ENCODE peak calls at places on chromosome 12, in nine cellular contexts. S is A549; W is transverse colon; T is colonic mucosa; X is thoracic aorta; J is PC-3; Z is CD4-positive, alpha-beta memory T cell; K is tibial nerve; P is fibroblast of lung. C is an unnamed sample.

GRCh38 chr12:85279449-85280137 is 427 bp upstream of the ALX1 start:
- DNase-seq in S (no peak), W (no peak), T (no peak), X (no peak), J (no peak), Z (no peak), K (no peak), P (peak; percentile 1), C (no peak)

GRCh38 chr12:65323025-65323424 is 44.5 kb downstream of the MSRB3 start:
- DNase-seq in S (no peak), W (no peak), T (no peak), X (no peak), J (no peak), Z (no peak), K (no peak), P (no peak), C (no peak)

GRCh38 chr12:101967506-101967905 is 90.1 kb downstream of the DRAM1 start:
- DNase-seq in S (no peak), W (no peak), T (no peak), X (no peak), J (no peak), Z (peak; percentile 32), K (no peak), P (no peak), C (no peak)

GRCh38 chr12:56634242-56634836 is 4.2 kb upstream of the BAZ2A start:
- DNase-seq in S (peak; percentile 59), W (peak; percentile 77), T (peak; percentile 79), X (no peak), J (peak; percentile 65), Z (peak; percentile 28), K (no peak), P (no peak), C (peak; percentile 14)

GRCh38 chr12:1927751-1928351 is 9.4 kb upstream of the CACNA2D4 start:
- DNase-seq in S (no peak), W (no peak), T (peak; percentile 15), X (no peak), J (no peak), Z (no peak), K (no peak), P (no peak), C (no peak)

GRCh38 chr12:120844297-120844696 is 59.9 kb downstream of the SPPL3 start:
- DNase-seq in S (no peak), W (no peak), T (no peak), X (no peak), J (no peak), Z (no peak), K (no peak), P (no peak), C (no peak)

GRCh38 chr12:68675098-68675842 is 11.5 kb upstream of the NUP107 start:
- DNase-seq in S (no peak), W (peak; percentile 64), T (peak; percentile 35), X (no peak), J (no peak), Z (peak; percentile 66), K (no peak), P (peak; percentile 29), C (peak; percentile 25)

GRCh38 chr12:94457331-94457730 is 2.3 kb downstream of the CEP83 start:
- DNase-seq in S (no peak), W (no peak), T (no peak), X (no peak), J (no peak), Z (no peak), K (no peak), P (no peak), C (no peak)

GRCh38 chr12:65902504-65902903 is 78.2 kb downstream of the HMGA2 start:
- DNase-seq in S (no peak), W (no peak), T (no peak), X (no peak), J (no peak), Z (no peak), K (no peak), P (peak; percentile 77), C (no peak)

GRCh38 chr12:42070056-42070455 is 74.6 kb downstream of the GXYLT1 start:
- DNase-seq in S (no peak), W (no peak), T (no peak), X (no peak), J (no peak), Z (no peak), K (no peak), P (peak; percentile 36), C (no peak)

GRCh38 chr12:113068312-113068935 is 11.9 kb downstream of the DTX1 start:
- DNase-seq in S (no peak), W (no peak), T (no peak), X (no peak), J (no peak), Z (no peak), K (no peak), P (no peak), C (no peak)

GRCh38 chr12:131089526-131090253 is 136.0 kb downstream of the ADGRD1 start:
- DNase-seq in S (no peak), W (no peak), T (no peak), X (no peak), J (no peak), Z (no peak), K (peak; percentile 11), P (no peak), C (no peak)

GRCh38 chr12:67981236-67982164 is 7.7 kb upstream of the IFNG-AS1 start:
- DNase-seq in S (peak; percentile 7), W (no peak), T (no peak), X (no peak), J (peak; percentile 87), Z (no peak), K (no peak), P (peak; percentile 96), C (no peak)

GRCh38 chr12:62736596-62736995 is 198.4 kb downstream of the PPM1H start:
- DNase-seq in S (no peak), W (no peak), T (no peak), X (no peak), J (peak; percentile 49), Z (no peak), K (no peak), P (no peak), C (no peak)

GRCh38 chr12:62903151-62903550 is 31.8 kb downstream of the PPM1H start:
- DNase-seq in S (no peak), W (no peak), T (no peak), X (no peak), J (no peak), Z (no peak), K (no peak), P (no peak), C (no peak)

GRCh38 chr12:126347421-126347820 is 1282.2 kb downstream of the AACS start:
- DNase-seq in S (no peak), W (no peak), T (no peak), X (no peak), J (no peak), Z (no peak), K (no peak), P (no peak), C (no peak)

GRCh38 chr12:107014050-107014449 is 27.1 kb upstream of the MTERF2 start:
- DNase-seq in S (peak; percentile 15), W (peak; percentile 34), T (peak; percentile 62), X (no peak), J (peak; percentile 92), Z (peak; percentile 19), K (no peak), P (no peak), C (peak; percentile 21)

GRCh38 chr12:28909291-28909690 is 239.8 kb upstream of the FAR2 start:
- DNase-seq in S (no peak), W (no peak), T (no peak), X (no peak), J (peak; percentile 95), Z (no peak), K (no peak), P (peak; percentile 60), C (no peak)

GRCh38 chr12:63132201-63132600 is 18.8 kb downstream of the AVPR1A start:
- DNase-seq in S (no peak), W (no peak), T (no peak), X (no peak), J (no peak), Z (no peak), K (no peak), P (no peak), C (no peak)

GRCh38 chr12:107844312-107844921 is 69.9 kb downstream of the ASCL4 start:
- DNase-seq in S (no peak), W (no peak), T (no peak), X (no peak), J (no peak), Z (no peak), K (no peak), P (peak; percentile 7), C (no peak)

GRCh38 chr12:9702239-9702638 is 30.7 kb downstream of the CLECL1 start:
- DNase-seq in S (no peak), W (peak; percentile 26), T (no peak), X (no peak), J (no peak), Z (peak; percentile 66), K (no peak), P (no peak), C (no peak)

GRCh38 chr12:62722971-62723680 is 211.8 kb downstream of the PPM1H start:
- DNase-seq in S (no peak), W (no peak), T (no peak), X (no peak), J (peak; percentile 64), Z (no peak), K (no peak), P (no peak), C (no peak)

DNA sequence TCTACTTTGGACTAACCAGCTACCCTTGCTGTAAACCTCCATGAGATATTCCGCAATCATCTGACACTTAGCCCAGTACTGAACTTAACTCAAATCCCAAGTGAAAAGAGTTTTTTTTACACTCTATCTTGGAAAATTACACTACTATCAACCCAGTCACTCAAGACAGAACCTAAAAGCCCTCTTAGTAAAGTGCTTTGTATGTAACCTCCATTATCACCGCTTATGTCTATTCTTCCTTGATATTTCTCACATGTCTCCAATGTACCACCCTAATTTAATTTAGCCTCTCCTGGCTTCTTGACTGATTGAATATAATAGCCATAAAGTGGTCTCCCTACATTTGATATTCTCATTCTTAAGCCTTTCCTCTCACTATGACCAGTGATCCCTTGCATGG is 168.8 kb upstream of the SYT1 start:
- DNase-seq in S (no peak), W (no peak), T (no peak), X (no peak), J (no peak), Z (no peak), K (no peak), P (no peak), C (no peak)
- H3K9me3 ChIP-seq in S (no peaks in the 10 kb centered on the region), W (no peaks in the 10 kb centered on the region), T (no peaks in the 10 kb centered on the region), X (no peaks in the 10 kb centered on the region), J (no peaks in the 10 kb centered on the region), Z (no peaks in the 10 kb centered on the region), K (no peaks in the 10 kb centered on the region), P (no peaks in the 10 kb centered on the region), C (no peaks in the 10 kb centered on the region)

GRCh38 chr12:133235401-133236112 is at the start of gene ANHX:
- DNase-seq in S (no peak), W (no peak), T (no peak), X (no peak), J (no peak), Z (no peak), K (no peak), P (no peak), C (no peak)
- H3K9me3 ChIP-seq in S (peaks cover 70% of the 10 kb centered on the region), W (no peaks in the 10 kb centered on the region), T (no peaks in the 10 kb centered on the region), X (no peaks in the 10 kb centered on the region), J (no peaks in the 10 kb centered on the region), Z (no peaks in the 10 kb centered on the region), K (no peaks in the 10 kb centered on the region), P (no peaks in the 10 kb centered on the region), C (peaks cover 3% of the 10 kb centered on the region)

GRCh38 chr12:74235342-74235741 is 302.3 kb upstream of the ATXN7L3B start:
- DNase-seq in S (no peak), W (no peak), T (no peak), X (no peak), J (no peak), Z (no peak), K (no peak), P (no peak), C (no peak)
- H3K9me3 ChIP-seq in S (peaks cover 5% of the 10 kb centered on the region), W (no peaks in the 10 kb centered on the region), T (no peaks in the 10 kb centered on the region), X (no peaks in the 10 kb centered on the region), J (no peaks in the 10 kb centered on the region), Z (no peaks in the 10 kb centered on the region), K (peaks cover 3% of the 10 kb centered on the region), P (no peaks in the 10 kb centered on the region), C (no peaks in the 10 kb centered on the region)

GRCh38 chr12:30887226-30887625 is 39.3 kb upstream of the TSPAN11 start:
- DNase-seq in S (no peak), W (no peak), T (no peak), X (no peak), J (no peak), Z (no peak), K (no peak), P (no peak), C (no peak)
- H3K9me3 ChIP-seq in S (peaks cover 14% of the 10 kb centered on the region), W (peaks cover 12% of the 10 kb centered on the region), T (no peaks in the 10 kb centered on the region), X (peaks cover 6% of the 10 kb centered on the region), J (peaks cover 2% of the 10 kb centered on the region), Z (no peaks in the 10 kb centered on the region), K (peaks cover 18% of the 10 kb centered on the region), P (no peaks in the 10 kb centered on the region), C (peaks cover 4% of the 10 kb centered on the region)